ENCODE peak calls at places on chromosomes 11 and 22, in ten cellular contexts. M, K, P, A, R, T, V, U, W and L are unnamed samples.

GRCh38 chr11:118051611-118052461 is 25.0 kb upstream of the TMPRSS4 start:
- DNase-seq in M (no peak), K (peak; percentile 69), P (no peak), A (no peak), R (peak; percentile 39), T (peak; percentile 55), V (no peak), U (no peak), W (no peak), L (no peak)

GRCh38 chr11:76777325-76777724 is 5.8 kb upstream of the TSKU start:
- DNase-seq in M (no peak), K (no peak), P (no peak), A (no peak), R (no peak), T (no peak), V (no peak), U (no peak), W (no peak), L (no peak)

GRCh38 chr11:119974467-119974866 is 163.4 kb downstream of the TRIM29 start:
- DNase-seq in M (no peak), K (no peak), P (no peak), A (no peak), R (no peak), T (no peak), V (no peak), U (no peak), W (no peak), L (no peak)

GRCh38 chr22:29751139-29751538 is 15.7 kb downstream of the ZMAT5 start:
- DNase-seq in M (no peak), K (peak; percentile 9), P (no peak), A (no peak), R (no peak), T (no peak), V (no peak), U (no peak), W (no peak), L (no peak)

GRCh38 chr11:95652002-95652472 is 137.5 kb downstream of the FAM76B start:
- DNase-seq in M (peak; percentile 93), K (no peak), P (no peak), A (no peak), R (no peak), T (no peak), V (no peak), U (no peak), W (no peak), L (no peak)

GRCh38 chr11:83836883-83837654 is 550.9 kb upstream of the CCDC90B start:
- DNase-seq in M (peak; percentile 61), K (peak; percentile 4), P (no peak), A (peak; percentile 31), R (no peak), T (peak; percentile 50), V (peak; percentile 9), U (peak; percentile 54), W (peak; percentile 52), L (peak; percentile 13)

GRCh38 chr11:64926689-64927088 is 2.2 kb downstream of the PPP2R5B start:
- DNase-seq in M (no peak), K (no peak), P (no peak), A (no peak), R (no peak), T (no peak), V (no peak), U (no peak), W (no peak), L (no peak)

GRCh38 chr11:33040127-33040861 is 922 bp downstream of the TCP11L1 start:
- DNase-seq in M (peak; percentile 70), K (peak; percentile 55), P (no peak), A (no peak), R (peak; percentile 7), T (peak; percentile 32), V (no peak), U (no peak), W (peak; percentile 73), L (no peak)

GRCh38 chr11:115580416-115580815 is 76.2 kb upstream of the CADM1 start:
- DNase-seq in M (no peak), K (no peak), P (no peak), A (no peak), R (no peak), T (no peak), V (no peak), U (no peak), W (no peak), L (no peak)

GRCh38 chr11:34451053-34451452 is 12.3 kb downstream of the CAT start:
- DNase-seq in M (no peak), K (no peak), P (no peak), A (no peak), R (no peak), T (no peak), V (no peak), U (no peak), W (no peak), L (no peak)

GRCh38 chr11:102367364-102367763 is 20.4 kb downstream of the BIRC2 start:
- DNase-seq in M (peak; percentile 27), K (no peak), P (no peak), A (no peak), R (no peak), T (no peak), V (no peak), U (no peak), W (peak; percentile 29), L (no peak)

GRCh38 chr11:124174001-124174400 is 9.1 kb upstream of the OR10D3 start:
- DNase-seq in M (peak; percentile 95), K (no peak), P (no peak), A (no peak), R (no peak), T (no peak), V (no peak), U (peak; percentile 8), W (peak; percentile 58), L (no peak)

GRCh38 chr22:20965104-20965887 is 1.8 kb upstream of the AIFM3 start:
- DNase-seq in M (no peak), K (no peak), P (no peak), A (no peak), R (no peak), T (no peak), V (no peak), U (no peak), W (no peak), L (no peak)

GRCh38 chr11:66327171-66328035 is 8.8 kb downstream of the RIN1 start:
- DNase-seq in M (no peak), K (no peak), P (no peak), A (no peak), R (no peak), T (no peak), V (peak; percentile 42), U (no peak), W (no peak), L (no peak)

GRCh38 chr11:2300936-2301630 is 635 bp downstream of the C11orf21 start:
- DNase-seq in M (no peak), K (peak; percentile 32), P (no peak), A (no peak), R (no peak), T (no peak), V (no peak), U (no peak), W (no peak), L (no peak)

GRCh38 chr22:45131749-45132148 is 32.0 kb upstream of the NUP50 start:
- DNase-seq in M (no peak), K (no peak), P (no peak), A (no peak), R (no peak), T (no peak), V (no peak), U (no peak), W (no peak), L (peak; percentile 21)

GRCh38 chr22:30159561-30160353 is 79.5 kb downstream of the HORMAD2 start:
- DNase-seq in M (no peak), K (no peak), P (no peak), A (no peak), R (no peak), T (peak; percentile 22), V (no peak), U (no peak), W (peak; percentile 64), L (no peak)